ENCODE peak calls at places on chromosomes 6 and 20, in four cellular contexts. N, Q, W and Z are unnamed samples.

GRCh38 chr6:117908246-117909107 is 1.4 kb downstream of the SLC35F1 start:
- DNase-seq in W (peak; percentile 4), N (no peak), Q (no peak), Z (no peak)

GRCh38 chr6:119314894-119315272 is 34.7 kb downstream of the MAN1A1 start:
- DNase-seq in N (no peak), W (no peak), Q (no peak), Z (no peak)

GRCh38 chr6:169885831-169886230 is 134.4 kb downstream of the ERMARD start:
- DNase-seq in N (no peak), W (no peak), Q (no peak), Z (no peak)

GRCh38 chr6:7313505-7314165 is 636 bp upstream of the SSR1 start:
- DNase-seq in Q (no peak), N (no peak), W (peak; percentile 4), Z (peak; percentile 26)

GRCh38 chr6:136880748-136881460 is 41.2 kb upstream of the SLC35D3 start:
- DNase-seq in N (no peak), Q (no peak), W (no peak), Z (no peak)

GRCh38 chr6:21603516-21603952 is 10.0 kb downstream of the SOX4 start:
- DNase-seq in Q (no peak), N (no peak), W (no peak), Z (no peak)

GRCh38 chr6:165222315-165223025 is 86.9 kb downstream of the C6orf118 start:
- DNase-seq in W (no peak), Q (no peak), N (no peak), Z (no peak)

GRCh38 chr6:11033825-11034224 is 10.3 kb downstream of the ELOVL2 start:
- DNase-seq in Q (no peak), W (peak; percentile 89), N (no peak), Z (peak; percentile 79)

GRCh38 chr6:41958022-41958856 is 16.6 kb upstream of the CCND3 start:
- DNase-seq in N (no peak), W (no peak), Q (no peak), Z (no peak)

GRCh38 chr6:23282243-23283021 is 713.1 kb downstream of the HDGFL1 start:
- DNase-seq in N (no peak), W (no peak), Q (no peak), Z (no peak)

DNA sequence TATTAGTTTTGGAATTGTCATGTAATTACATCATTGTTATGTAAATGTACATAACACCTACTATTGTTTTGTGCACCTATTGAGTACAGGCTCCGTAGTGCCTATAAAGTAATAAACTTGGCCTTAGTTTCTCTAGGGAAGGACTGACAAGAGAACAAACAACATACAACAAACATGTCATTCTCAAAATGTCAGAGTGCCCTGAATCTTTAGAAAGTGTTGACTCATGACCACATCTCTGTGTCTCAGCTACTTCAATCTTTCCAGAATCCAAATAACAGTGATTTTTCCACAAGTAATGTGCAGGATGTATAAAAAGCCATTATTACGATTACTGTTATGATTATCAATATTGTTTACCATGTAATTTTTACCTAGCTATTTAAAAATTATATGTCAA is 17.2 kb downstream of the LAMP5 start:
- DNase-seq in Q (no peak), N (no peak), W (no peak), Z (peak; percentile 39)
- H3K27me3 ChIP-seq in Q (no peaks in the 10 kb centered on the region), N (peaks cover 1% of the 10 kb centered on the region), W (peaks cover 6% of the 10 kb centered on the region), Z (no peaks in the 10 kb centered on the region)

GRCh38 chr6:150471276-150471675 is 102.5 kb downstream of the IYD start:
- DNase-seq in Q (no peak), N (no peak), W (no peak), Z (no peak)
- H3K27me3 ChIP-seq in Q (no peaks in the 10 kb centered on the region), N (no peaks in the 10 kb centered on the region), W (no peaks in the 10 kb centered on the region), Z (no peaks in the 10 kb centered on the region)

GRCh38 chr20:9916776-9917175 is 77.9 kb upstream of the PAK5 start:
- DNase-seq in Q (no peak), W (peak; percentile 11), N (no peak), Z (no peak)
- H3K27me3 ChIP-seq in Q (no peaks in the 10 kb centered on the region), W (peaks cover 2% of the 10 kb centered on the region), N (no peaks in the 10 kb centered on the region), Z (no peaks in the 10 kb centered on the region)

GRCh38 chr6:39056191-39056590 is 7.6 kb downstream of the GLP1R start:
- DNase-seq in W (no peak), N (no peak), Q (no peak), Z (no peak)
- H3K27me3 ChIP-seq in W (no peaks in the 10 kb centered on the region), N (no peaks in the 10 kb centered on the region), Q (no peaks in the 10 kb centered on the region), Z (peaks cover 2% of the 10 kb centered on the region)

GRCh38 chr6:99618649-99619408 is 12.2 kb downstream of the PRDM13 start:
- DNase-seq in Q (peak; percentile 11), N (no peak), W (no peak), Z (no peak)
- H3K27me3 ChIP-seq in Q (peaks cover 59% of the 10 kb centered on the region), N (peaks cover 2% of the 10 kb centered on the region), W (peaks cover 44% of the 10 kb centered on the region), Z (peaks cover 41% of the 10 kb centered on the region)

GRCh38 chr6:1394591-1395463 is 5.5 kb downstream of the FOXF2 start:
- DNase-seq in W (no peak), Q (no peak), N (no peak), Z (no peak)

GRCh38 chr6:1395496-1395895 is 6.1 kb downstream of the FOXF2 start:
- DNase-seq in W (no peak), N (no peak), Q (no peak), Z (no peak)

GRCh38 chr6:1391692-1392309 is 2.4 kb downstream of the FOXF2 start:
- DNase-seq in N (no peak), Q (no peak), W (no peak), Z (no peak)

GRCh38 chr6:1392813-1393640 is 3.7 kb downstream of the FOXF2 start:
- DNase-seq in Q (no peak), N (no peak), W (no peak), Z (no peak)

GRCh38 chr6:1393641-1394283 is 4.4 kb downstream of the FOXF2 start:
- DNase-seq in Q (no peak), N (no peak), W (no peak), Z (no peak)
- H3K27me3 ChIP-seq in Q (peaks cover 41% of the 10 kb centered on the region), N (no peaks in the 10 kb centered on the region), W (no peaks in the 10 kb centered on the region), Z (peaks cover 50% of the 10 kb centered on the region)

GRCh38 chr6:32249262-32249661 is 25.4 kb upstream of the NOTCH4 start:
- DNase-seq in W (no peak), Q (no peak), N (no peak), Z (no peak)
- H3K27me3 ChIP-seq in W (peaks cover 3% of the 10 kb centered on the region), Q (no peaks in the 10 kb centered on the region), N (no peaks in the 10 kb centered on the region), Z (no peaks in the 10 kb centered on the region)

GRCh38 chr20:36090223-36090622 is 64.3 kb upstream of the EPB41L1 start:
- DNase-seq in Q (no peak), N (no peak), W (no peak), Z (no peak)
- H3K27me3 ChIP-seq in Q (no peaks in the 10 kb centered on the region), N (no peaks in the 10 kb centered on the region), W (peaks cover 8% of the 10 kb centered on the region), Z (no peaks in the 10 kb centered on the region)

GRCh38 chr6:159082039-159082815 is 37.4 kb upstream of the TAGAP start:
- DNase-seq in Q (no peak), W (no peak), N (no peak), Z (no peak)
- H3K27me3 ChIP-seq in Q (no peaks in the 10 kb centered on the region), W (no peaks in the 10 kb centered on the region), N (no peaks in the 10 kb centered on the region), Z (no peaks in the 10 kb centered on the region)

GRCh38 chr20:63458170-63459069 is 14.0 kb downstream of the KCNQ2 start:
- DNase-seq in N (no peak), W (no peak), Q (no peak), Z (no peak)
- H3K27me3 ChIP-seq in N (peaks cover 9% of the 10 kb centered on the region), W (peaks cover 19% of the 10 kb centered on the region), Q (peaks cover 14% of the 10 kb centered on the region), Z (peaks cover 2% of the 10 kb centered on the region)